ENCODE peak calls at places on chromosomes 5 and 9, in six cellular contexts. One of them, this sample, is unnamed.

GRCh38 chr5:118919016-118919415 is 69.3 kb downstream of the DTWD2 start:
- DNase-seq in K562: no peak
- DNase-seq in H1: no peak
- DNase-seq in HepG2: no peak
- DNase-seq in SK-N-SH: no peak
- DNase-seq in HCT116: no peak
- DNase-seq in this sample: no peak

GRCh38 chr9:72185561-72185960 is 36.3 kb downstream of the GDA start:
- DNase-seq in HCT116: no peak
- DNase-seq in SK-N-SH: no peak
- DNase-seq in H1: no peak
- DNase-seq in K562: no peak
- DNase-seq in HepG2: no peak
- DNase-seq in this sample: no peak

GRCh38 chr9:70403166-70403565 is 11.3 kb downstream of the KLF9 start:
- DNase-seq in K562: no peak
- DNase-seq in SK-N-SH: no peak
- DNase-seq in H1: no peak
- DNase-seq in HCT116: no peak
- DNase-seq in HepG2: no peak
- DNase-seq in this sample: no peak

GRCh38 chr9:105055922-105056321 is 128.0 kb upstream of the ABCA1 start:
- DNase-seq in H1: no peak
- DNase-seq in SK-N-SH: no peak
- DNase-seq in K562: no peak
- DNase-seq in HCT116: no peak
- DNase-seq in HepG2: no peak
- DNase-seq in this sample: no peak

GRCh38 chr5:157689942-157690689 is 18.8 kb downstream of the C5orf52 start:
- DNase-seq in K562: no peak
- DNase-seq in HepG2: no peak
- DNase-seq in HCT116: no peak
- DNase-seq in H1: no peak
- DNase-seq in SK-N-SH: no peak
- DNase-seq in this sample: no peak

GRCh38 chr5:132528866-132529634 is 14.3 kb downstream of the IL5 start:
- DNase-seq in K562: peak
- DNase-seq in HCT116: no peak
- DNase-seq in HepG2: no peak
- DNase-seq in H1: no peak
- DNase-seq in SK-N-SH: no peak
- DNase-seq in this sample: no peak

GRCh38 chr5:80961376-80962281 is 1.5 kb downstream of the RASGRF2 start:
- DNase-seq in HepG2: peak
- DNase-seq in SK-N-SH: no peak
- DNase-seq in K562: no peak
- DNase-seq in HCT116: no peak
- DNase-seq in H1: no peak
- DNase-seq in this sample: no peak

GRCh38 chr9:78030553-78031270 is 899 bp downstream of the GNAQ start:
- DNase-seq in HCT116: no peak
- DNase-seq in H1: no peak
- DNase-seq in K562: peak
- DNase-seq in SK-N-SH: peak
- DNase-seq in HepG2: no peak
- DNase-seq in this sample: no peak

GRCh38 chr5:179680780-179681411 is at the start of gene CBY3:
- DNase-seq in K562: no peak
- DNase-seq in HepG2: peak
- DNase-seq in HCT116: no peak
- DNase-seq in H1: no peak
- DNase-seq in SK-N-SH: no peak
- DNase-seq in this sample: no peak

GRCh38 chr5:41707853-41708603 is 162.2 kb downstream of the OXCT1 start:
- DNase-seq in K562: peak
- DNase-seq in SK-N-SH: peak
- DNase-seq in HepG2: peak
- DNase-seq in H1: no peak
- DNase-seq in HCT116: peak
- DNase-seq in this sample: peak

GRCh38 chr9:12464910-12465512 is 228.2 kb upstream of the TYRP1 start:
- DNase-seq in HCT116: no peak
- DNase-seq in H1: no peak
- DNase-seq in SK-N-SH: peak
- DNase-seq in K562: peak
- DNase-seq in HepG2: peak
- DNase-seq in this sample: peak

GRCh38 chr5:148179234-148179824 is 11.0 kb downstream of the SPINK14 start:
- DNase-seq in SK-N-SH: peak
- DNase-seq in H1: no peak
- DNase-seq in K562: peak
- DNase-seq in HCT116: peak
- DNase-seq in HepG2: peak
- DNase-seq in this sample: peak

GRCh38 chr5:98942849-98943248 is 14.0 kb upstream of the CHD1 start:
- DNase-seq in K562: no peak
- DNase-seq in SK-N-SH: no peak
- DNase-seq in HCT116: no peak
- DNase-seq in HepG2: peak
- DNase-seq in H1: no peak
- DNase-seq in this sample: no peak

GRCh38 chr5:159849437-159850191 is 66.7 kb upstream of the ADRA1B start:
- DNase-seq in H1: no peak
- DNase-seq in K562: no peak
- DNase-seq in HCT116: no peak
- DNase-seq in HepG2: no peak
- DNase-seq in SK-N-SH: no peak
- DNase-seq in this sample: peak

GRCh38 chr5:31626156-31626555 is 12.8 kb upstream of the PDZD2 start:
- DNase-seq in K562: no peak
- DNase-seq in HepG2: no peak
- DNase-seq in H1: no peak
- DNase-seq in SK-N-SH: peak
- DNase-seq in HCT116: no peak
- DNase-seq in this sample: no peak

GRCh38 chr5:175590471-175590881 is 67.4 kb upstream of the HRH2 start:
- DNase-seq in SK-N-SH: no peak
- DNase-seq in HCT116: no peak
- DNase-seq in K562: no peak
- DNase-seq in HepG2: no peak
- DNase-seq in H1: no peak
- DNase-seq in this sample: no peak

GRCh38 chr9:12775373-12775962 is 648 bp downstream of the LURAP1L start:
- DNase-seq in HCT116: no peak
- DNase-seq in SK-N-SH: peak
- DNase-seq in HepG2: no peak
- DNase-seq in K562: no peak
- DNase-seq in H1: no peak
- DNase-seq in this sample: no peak

GRCh38 chr5:159316519-159317383 is 13.5 kb downstream of the IL12B start:
- DNase-seq in H1: no peak
- DNase-seq in SK-N-SH: peak
- DNase-seq in HCT116: no peak
- DNase-seq in HepG2: peak
- DNase-seq in K562: peak
- DNase-seq in this sample: peak

GRCh38 chr5:84494453-84494852 is 109.8 kb upstream of the EDIL3 start:
- DNase-seq in SK-N-SH: no peak
- DNase-seq in K562: no peak
- DNase-seq in H1: no peak
- DNase-seq in HCT116: no peak
- DNase-seq in HepG2: no peak
- DNase-seq in this sample: no peak

GRCh38 chr9:135183538-135184153 is 96.2 kb downstream of the OLFM1 start:
- DNase-seq in HCT116: no peak
- DNase-seq in H1: no peak
- DNase-seq in SK-N-SH: no peak
- DNase-seq in K562: no peak
- DNase-seq in HepG2: no peak
- DNase-seq in this sample: no peak

GRCh38 chr9:107536462-107536861 is 46.9 kb upstream of the KLF4 start:
- DNase-seq in H1: no peak
- DNase-seq in HCT116: no peak
- DNase-seq in K562: no peak
- DNase-seq in SK-N-SH: no peak
- DNase-seq in HepG2: no peak
- DNase-seq in this sample: no peak

GRCh38 chr5:124519396-124519795 is 227.0 kb downstream of the ZNF608 start:
- DNase-seq in H1: no peak
- DNase-seq in HCT116: no peak
- DNase-seq in K562: no peak
- DNase-seq in SK-N-SH: no peak
- DNase-seq in HepG2: no peak
- DNase-seq in this sample: no peak

GRCh38 chr5:37710965-37711364 is 128.9 kb downstream of the GDNF start:
- DNase-seq in H1: no peak
- DNase-seq in SK-N-SH: no peak
- DNase-seq in HepG2: no peak
- DNase-seq in HCT116: no peak
- DNase-seq in K562: no peak
- DNase-seq in this sample: no peak

GRCh38 chr5:113061851-113062631 is 85.4 kb downstream of the DCP2 start:
- DNase-seq in H1: no peak
- DNase-seq in HepG2: no peak
- DNase-seq in SK-N-SH: peak
- DNase-seq in HCT116: no peak
- DNase-seq in K562: no peak
- DNase-seq in this sample: no peak

DNA sequence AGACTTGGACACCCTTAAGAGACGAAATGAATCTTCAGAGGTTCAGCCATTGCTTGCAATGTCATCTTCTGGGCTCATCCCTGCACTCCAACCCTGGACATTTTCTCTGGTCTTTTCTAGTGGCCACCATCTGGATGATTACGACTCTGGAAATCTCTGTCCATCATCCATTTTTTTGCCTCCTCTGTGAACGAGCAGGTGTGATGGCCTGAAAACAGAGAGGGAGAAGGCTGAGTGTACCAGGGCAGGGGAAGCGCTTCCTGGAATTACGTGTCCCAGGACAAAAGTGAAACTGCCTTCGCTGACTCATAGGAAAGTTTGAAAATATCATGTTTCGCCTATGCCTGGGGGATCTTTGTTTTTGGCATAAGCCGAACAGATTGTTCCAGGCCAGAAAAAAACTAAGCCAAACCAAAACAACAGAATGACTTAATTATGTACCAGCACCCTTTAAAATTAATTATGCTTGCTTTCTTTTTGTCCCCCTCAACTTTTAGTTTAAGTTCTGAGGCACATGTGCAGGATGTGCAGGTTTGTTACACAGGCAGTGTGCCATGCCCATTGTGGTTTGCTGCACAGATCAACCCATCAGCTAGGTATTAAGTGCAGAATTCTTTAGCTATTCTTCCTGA is 31.9 kb downstream of the ANKRD33B start:
- DNase-seq in H1: no peak
- DNase-seq in SK-N-SH: no peak
- DNase-seq in HepG2: peak
- DNase-seq in HCT116: peak
- DNase-seq in K562: peak
- DNase-seq in this sample: peak
- TF ChIP-seq JUND in H1: no peak
- TF ChIP-seq JUND in SK-N-SH: peak
- TF ChIP-seq JUND in HepG2: no peak
- TF ChIP-seq JUND in HCT116: peak
- TF ChIP-seq JUND in K562: peak
- TF ChIP-seq JUND in this sample: no peak

GRCh38 chr5:143966280-143966679 is 154.3 kb downstream of the HMHB1 start:
- DNase-seq in SK-N-SH: no peak
- DNase-seq in HepG2: no peak
- DNase-seq in H1: no peak
- DNase-seq in K562: no peak
- DNase-seq in HCT116: no peak
- DNase-seq in this sample: no peak

GRCh38 chr5:143977891-143978448 is 166.0 kb downstream of the HMHB1 start:
- DNase-seq in SK-N-SH: no peak
- DNase-seq in H1: no peak
- DNase-seq in HepG2: no peak
- DNase-seq in K562: no peak
- DNase-seq in HCT116: no peak
- DNase-seq in this sample: peak

GRCh38 chr5:143976055-143976454 is 164.1 kb downstream of the HMHB1 start:
- DNase-seq in SK-N-SH: no peak
- DNase-seq in K562: no peak
- DNase-seq in HepG2: no peak
- DNase-seq in H1: no peak
- DNase-seq in HCT116: no peak
- DNase-seq in this sample: no peak

GRCh38 chr5:143968071-143968878 is 156.3 kb downstream of the HMHB1 start:
- DNase-seq in SK-N-SH: peak
- DNase-seq in HCT116: peak
- DNase-seq in H1: no peak
- DNase-seq in K562: peak
- DNase-seq in HepG2: peak
- DNase-seq in this sample: no peak

GRCh38 chr5:143972068-143972467 is 160.1 kb downstream of the HMHB1 start:
- DNase-seq in K562: no peak
- DNase-seq in H1: no peak
- DNase-seq in HepG2: no peak
- DNase-seq in SK-N-SH: no peak
- DNase-seq in HCT116: no peak
- DNase-seq in this sample: no peak
- TF ChIP-seq JUND in K562: no peak
- TF ChIP-seq JUND in H1: no peak
- TF ChIP-seq JUND in HepG2: no peak
- TF ChIP-seq JUND in SK-N-SH: no peak
- TF ChIP-seq JUND in HCT116: no peak
- TF ChIP-seq JUND in this sample: no peak

DNA sequence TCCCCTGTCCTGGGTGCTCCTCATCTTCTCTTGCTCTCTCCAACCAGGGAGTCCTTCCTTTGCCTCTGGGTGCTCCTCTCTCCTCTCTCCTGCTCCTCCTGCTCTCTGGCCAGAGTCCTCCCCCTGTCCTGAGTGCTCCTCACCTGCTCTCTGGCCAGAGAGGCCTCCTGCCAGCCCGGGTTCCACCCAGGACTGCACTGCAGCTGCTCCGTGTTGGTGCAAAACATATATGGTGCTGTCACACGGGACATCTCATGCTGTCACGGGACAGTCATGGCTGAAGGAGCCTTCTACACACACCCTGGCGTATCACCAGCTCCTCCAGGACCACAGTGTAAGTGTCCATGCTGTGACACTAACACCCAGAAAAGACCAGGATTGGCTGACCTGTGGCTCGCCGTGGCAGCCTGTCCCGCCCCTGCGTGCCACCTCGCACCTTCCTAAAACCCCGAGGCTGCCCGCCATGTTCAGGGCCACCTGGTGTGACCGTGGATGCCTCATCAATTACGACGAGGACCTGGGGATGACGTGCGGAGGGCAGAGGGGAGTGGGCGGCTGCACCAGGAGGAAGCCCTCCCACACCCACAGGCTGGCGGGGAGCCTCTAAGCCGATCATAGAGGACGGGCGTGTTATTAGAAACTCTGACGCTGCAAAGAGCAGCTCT is 27.9 kb upstream of the SLC6A3 start:
- DNase-seq in H1: no peak
- DNase-seq in K562: no peak
- DNase-seq in SK-N-SH: no peak
- DNase-seq in HepG2: no peak
- DNase-seq in HCT116: no peak
- DNase-seq in this sample: no peak
- TF ChIP-seq JUND in H1: no peak
- TF ChIP-seq JUND in K562: no peak
- TF ChIP-seq JUND in SK-N-SH: no peak
- TF ChIP-seq JUND in HepG2: no peak
- TF ChIP-seq JUND in HCT116: no peak
- TF ChIP-seq JUND in this sample: no peak

GRCh38 chr5:83343345-83343744 is 128.2 kb upstream of the VCAN start:
- DNase-seq in SK-N-SH: no peak
- DNase-seq in HCT116: no peak
- DNase-seq in K562: no peak
- DNase-seq in HepG2: no peak
- DNase-seq in H1: no peak
- DNase-seq in this sample: no peak
- TF ChIP-seq JUND in SK-N-SH: no peak
- TF ChIP-seq JUND in HCT116: no peak
- TF ChIP-seq JUND in K562: no peak
- TF ChIP-seq JUND in HepG2: no peak
- TF ChIP-seq JUND in H1: no peak
- TF ChIP-seq JUND in this sample: no peak